ENCODE peak calls at places on chromosomes 13 and 19, in nine cellular contexts. One of them, this sample, is unnamed.

GRCh38 chr13:29935309-29935981 is 85.0 kb upstream of the UBL3 start:
- DNase-seq in fibroblast of villous mesenchyme: no peak
- DNase-seq in DMS53: no peak
- DNase-seq in NCI-H345: peak
- DNase-seq in EH: no peak
- DNase-seq in IMR-90: no peak
- DNase-seq in colonic mucosa: no peak
- DNase-seq in NCI-H460: no peak
- DNase-seq in mucosa of gallbladder: no peak
- DNase-seq in this sample: no peak

GRCh38 chr19:28051047-28051446 is 1161.9 kb downstream of the UQCRFS1 start:
- DNase-seq in fibroblast of villous mesenchyme: no peak
- DNase-seq in DMS53: no peak
- DNase-seq in NCI-H345: no peak
- DNase-seq in EH: no peak
- DNase-seq in IMR-90: no peak
- DNase-seq in colonic mucosa: no peak
- DNase-seq in NCI-H460: no peak
- DNase-seq in mucosa of gallbladder: no peak
- DNase-seq in this sample: no peak

GRCh38 chr19:41376998-41377365 is 649 bp downstream of the TMEM91 start:
- DNase-seq in fibroblast of villous mesenchyme: no peak
- DNase-seq in DMS53: peak
- DNase-seq in NCI-H345: no peak
- DNase-seq in EH: no peak
- DNase-seq in IMR-90: no peak
- DNase-seq in colonic mucosa: no peak
- DNase-seq in NCI-H460: no peak
- DNase-seq in mucosa of gallbladder: no peak
- DNase-seq in this sample: no peak

GRCh38 chr19:5355693-5356092 is 15.1 kb upstream of the PTPRS start:
- DNase-seq in fibroblast of villous mesenchyme: no peak
- DNase-seq in DMS53: no peak
- DNase-seq in NCI-H345: no peak
- DNase-seq in EH: no peak
- DNase-seq in IMR-90: no peak
- DNase-seq in colonic mucosa: no peak
- DNase-seq in NCI-H460: no peak
- DNase-seq in mucosa of gallbladder: no peak
- DNase-seq in this sample: no peak

GRCh38 chr13:34276764-34277163 is 458.8 kb downstream of the RFC3 start:
- DNase-seq in fibroblast of villous mesenchyme: no peak
- DNase-seq in DMS53: no peak
- DNase-seq in NCI-H345: no peak
- DNase-seq in EH: no peak
- DNase-seq in IMR-90: no peak
- DNase-seq in colonic mucosa: no peak
- DNase-seq in NCI-H460: no peak
- DNase-seq in mucosa of gallbladder: no peak
- DNase-seq in this sample: no peak

GRCh38 chr13:101611491-101612475 is 159.3 kb downstream of the ITGBL1 start:
- DNase-seq in fibroblast of villous mesenchyme: no peak
- DNase-seq in DMS53: no peak
- DNase-seq in NCI-H345: no peak
- DNase-seq in EH: peak
- DNase-seq in IMR-90: peak
- DNase-seq in colonic mucosa: no peak
- DNase-seq in NCI-H460: no peak
- DNase-seq in mucosa of gallbladder: no peak
- DNase-seq in this sample: no peak

GRCh38 chr13:31167490-31167889 is 5.8 kb upstream of the HSPH1 start:
- DNase-seq in fibroblast of villous mesenchyme: no peak
- DNase-seq in DMS53: peak
- DNase-seq in NCI-H345: no peak
- DNase-seq in EH: no peak
- DNase-seq in IMR-90: peak
- DNase-seq in colonic mucosa: no peak
- DNase-seq in NCI-H460: no peak
- DNase-seq in mucosa of gallbladder: no peak
- DNase-seq in this sample: no peak

GRCh38 chr19:6086081-6086858 is 24.0 kb downstream of the RFX2 start:
- DNase-seq in fibroblast of villous mesenchyme: no peak
- DNase-seq in DMS53: no peak
- DNase-seq in NCI-H345: no peak
- DNase-seq in EH: peak
- DNase-seq in IMR-90: peak
- DNase-seq in colonic mucosa: no peak
- DNase-seq in NCI-H460: no peak
- DNase-seq in mucosa of gallbladder: no peak
- DNase-seq in this sample: no peak

GRCh38 chr19:31023038-31023437 is 326.2 kb downstream of the TSHZ3 start:
- DNase-seq in fibroblast of villous mesenchyme: no peak
- DNase-seq in DMS53: no peak
- DNase-seq in NCI-H345: no peak
- DNase-seq in EH: no peak
- DNase-seq in IMR-90: no peak
- DNase-seq in colonic mucosa: no peak
- DNase-seq in NCI-H460: no peak
- DNase-seq in mucosa of gallbladder: no peak
- DNase-seq in this sample: no peak

GRCh38 chr13:90615767-90616166 is 731.7 kb upstream of the MIR17HG start:
- DNase-seq in fibroblast of villous mesenchyme: no peak
- DNase-seq in DMS53: no peak
- DNase-seq in NCI-H345: no peak
- DNase-seq in EH: no peak
- DNase-seq in IMR-90: no peak
- DNase-seq in colonic mucosa: no peak
- DNase-seq in NCI-H460: no peak
- DNase-seq in mucosa of gallbladder: no peak
- DNase-seq in this sample: no peak

GRCh38 chr13:38348890-38349289 is 761 bp upstream of the UFM1 start:
- DNase-seq in fibroblast of villous mesenchyme: peak
- DNase-seq in DMS53: peak
- DNase-seq in NCI-H345: peak
- DNase-seq in EH: peak
- DNase-seq in IMR-90: peak
- DNase-seq in colonic mucosa: peak
- DNase-seq in NCI-H460: no peak
- DNase-seq in mucosa of gallbladder: no peak
- DNase-seq in this sample: no peak

GRCh38 chr13:54536112-54536511 is 1507.5 kb downstream of the OLFM4 start:
- DNase-seq in fibroblast of villous mesenchyme: no peak
- DNase-seq in DMS53: peak
- DNase-seq in NCI-H345: no peak
- DNase-seq in EH: no peak
- DNase-seq in IMR-90: no peak
- DNase-seq in colonic mucosa: no peak
- DNase-seq in NCI-H460: peak
- DNase-seq in mucosa of gallbladder: no peak
- DNase-seq in this sample: no peak

GRCh38 chr19:55241935-55242464 is 13.4 kb upstream of the TMEM86B start:
- DNase-seq in fibroblast of villous mesenchyme: no peak
- DNase-seq in DMS53: no peak
- DNase-seq in NCI-H345: no peak
- DNase-seq in EH: no peak
- DNase-seq in IMR-90: no peak
- DNase-seq in colonic mucosa: no peak
- DNase-seq in NCI-H460: no peak
- DNase-seq in mucosa of gallbladder: no peak
- DNase-seq in this sample: no peak

GRCh38 chr19:39104104-39104708 is 20.0 kb downstream of the ACP7 start:
- DNase-seq in fibroblast of villous mesenchyme: no peak
- DNase-seq in DMS53: no peak
- DNase-seq in NCI-H345: no peak
- DNase-seq in EH: no peak
- DNase-seq in IMR-90: no peak
- DNase-seq in colonic mucosa: no peak
- DNase-seq in NCI-H460: no peak
- DNase-seq in mucosa of gallbladder: no peak
- DNase-seq in this sample: no peak

GRCh38 chr19:6232567-6232966 is 47.2 kb downstream of the MLLT1 start:
- DNase-seq in fibroblast of villous mesenchyme: peak
- DNase-seq in DMS53: no peak
- DNase-seq in NCI-H345: no peak
- DNase-seq in EH: peak
- DNase-seq in IMR-90: peak
- DNase-seq in colonic mucosa: no peak
- DNase-seq in NCI-H460: no peak
- DNase-seq in mucosa of gallbladder: no peak
- DNase-seq in this sample: no peak

GRCh38 chr19:11019824-11020223 is 59.0 kb downstream of the SMARCA4 start:
- DNase-seq in fibroblast of villous mesenchyme: no peak
- DNase-seq in DMS53: no peak
- DNase-seq in NCI-H345: no peak
- DNase-seq in EH: no peak
- DNase-seq in IMR-90: no peak
- DNase-seq in colonic mucosa: no peak
- DNase-seq in NCI-H460: no peak
- DNase-seq in mucosa of gallbladder: no peak
- DNase-seq in this sample: no peak

GRCh38 chr13:68390987-68391386 is 1160.9 kb upstream of the PCDH9 start:
- DNase-seq in fibroblast of villous mesenchyme: no peak
- DNase-seq in DMS53: no peak
- DNase-seq in NCI-H345: no peak
- DNase-seq in EH: no peak
- DNase-seq in IMR-90: no peak
- DNase-seq in colonic mucosa: no peak
- DNase-seq in NCI-H460: no peak
- DNase-seq in mucosa of gallbladder: no peak
- DNase-seq in this sample: no peak

GRCh38 chr13:30711375-30711774 is 24.0 kb upstream of the ALOX5AP start:
- DNase-seq in fibroblast of villous mesenchyme: peak
- DNase-seq in DMS53: no peak
- DNase-seq in NCI-H345: no peak
- DNase-seq in EH: peak
- DNase-seq in IMR-90: peak
- DNase-seq in colonic mucosa: no peak
- DNase-seq in NCI-H460: no peak
- DNase-seq in mucosa of gallbladder: no peak
- DNase-seq in this sample: no peak

GRCh38 chr13:51518847-51519246 is 65.4 kb upstream of the WDFY2 start:
- DNase-seq in fibroblast of villous mesenchyme: no peak
- DNase-seq in DMS53: peak
- DNase-seq in NCI-H345: no peak
- DNase-seq in EH: peak
- DNase-seq in IMR-90: peak
- DNase-seq in colonic mucosa: no peak
- DNase-seq in NCI-H460: no peak
- DNase-seq in mucosa of gallbladder: no peak
- DNase-seq in this sample: no peak

GRCh38 chr13:113023217-113023597 is 54.2 kb downstream of the MCF2L start:
- DNase-seq in fibroblast of villous mesenchyme: no peak
- DNase-seq in DMS53: no peak
- DNase-seq in NCI-H345: no peak
- DNase-seq in EH: no peak
- DNase-seq in IMR-90: no peak
- DNase-seq in colonic mucosa: no peak
- DNase-seq in NCI-H460: no peak
- DNase-seq in mucosa of gallbladder: no peak
- DNase-seq in this sample: no peak

GRCh38 chr19:5554828-5555227 is 12.9 kb downstream of the TINCR start:
- DNase-seq in fibroblast of villous mesenchyme: no peak
- DNase-seq in DMS53: no peak
- DNase-seq in NCI-H345: no peak
- DNase-seq in EH: no peak
- DNase-seq in IMR-90: no peak
- DNase-seq in colonic mucosa: no peak
- DNase-seq in NCI-H460: no peak
- DNase-seq in mucosa of gallbladder: no peak
- DNase-seq in this sample: no peak

GRCh38 chr19:33147538-33147937 is 15.6 kb downstream of the WDR88 start:
- DNase-seq in fibroblast of villous mesenchyme: no peak
- DNase-seq in DMS53: no peak
- DNase-seq in NCI-H345: no peak
- DNase-seq in EH: no peak
- DNase-seq in IMR-90: no peak
- DNase-seq in colonic mucosa: no peak
- DNase-seq in NCI-H460: no peak
- DNase-seq in mucosa of gallbladder: no peak
- DNase-seq in this sample: no peak

GRCh38 chr13:23986619-23987018 is 89.3 kb upstream of the C1QTNF9B start:
- DNase-seq in fibroblast of villous mesenchyme: peak
- DNase-seq in DMS53: no peak
- DNase-seq in NCI-H345: no peak
- DNase-seq in EH: peak
- DNase-seq in IMR-90: peak
- DNase-seq in colonic mucosa: no peak
- DNase-seq in NCI-H460: no peak
- DNase-seq in mucosa of gallbladder: peak
- DNase-seq in this sample: no peak

GRCh38 chr19:18470153-18470552 is 32.2 kb upstream of the ISYNA1 start:
- DNase-seq in fibroblast of villous mesenchyme: peak
- DNase-seq in DMS53: peak
- DNase-seq in NCI-H345: no peak
- DNase-seq in EH: no peak
- DNase-seq in IMR-90: no peak
- DNase-seq in colonic mucosa: no peak
- DNase-seq in NCI-H460: no peak
- DNase-seq in mucosa of gallbladder: no peak
- DNase-seq in this sample: no peak

GRCh38 chr19:43101950-43102349 is 19.4 kb upstream of the PSG2 start:
- DNase-seq in fibroblast of villous mesenchyme: no peak
- DNase-seq in DMS53: no peak
- DNase-seq in NCI-H345: no peak
- DNase-seq in EH: no peak
- DNase-seq in IMR-90: no peak
- DNase-seq in colonic mucosa: no peak
- DNase-seq in NCI-H460: no peak
- DNase-seq in mucosa of gallbladder: no peak
- DNase-seq in this sample: no peak

GRCh38 chr13:39025433-39025839 is 12.5 kb downstream of the PROSER1 start:
- DNase-seq in fibroblast of villous mesenchyme: no peak
- DNase-seq in DMS53: peak
- DNase-seq in NCI-H345: peak
- DNase-seq in EH: no peak
- DNase-seq in IMR-90: no peak
- DNase-seq in colonic mucosa: no peak
- DNase-seq in NCI-H460: no peak
- DNase-seq in mucosa of gallbladder: no peak
- DNase-seq in this sample: no peak

GRCh38 chr19:34067861-34068271 is 104.4 kb upstream of the LSM14A start:
- DNase-seq in fibroblast of villous mesenchyme: no peak
- DNase-seq in DMS53: no peak
- DNase-seq in NCI-H345: no peak
- DNase-seq in EH: peak
- DNase-seq in IMR-90: peak
- DNase-seq in colonic mucosa: no peak
- DNase-seq in NCI-H460: no peak
- DNase-seq in mucosa of gallbladder: no peak
- DNase-seq in this sample: no peak

GRCh38 chr13:54750521-54750920 is 1721.9 kb downstream of the OLFM4 start:
- DNase-seq in fibroblast of villous mesenchyme: no peak
- DNase-seq in DMS53: peak
- DNase-seq in NCI-H345: peak
- DNase-seq in EH: no peak
- DNase-seq in IMR-90: no peak
- DNase-seq in colonic mucosa: no peak
- DNase-seq in NCI-H460: no peak
- DNase-seq in mucosa of gallbladder: no peak
- DNase-seq in this sample: no peak

GRCh38 chr19:9178901-9179300 is at the start of gene OR7D2:
- DNase-seq in fibroblast of villous mesenchyme: no peak
- DNase-seq in DMS53: peak
- DNase-seq in NCI-H345: no peak
- DNase-seq in EH: no peak
- DNase-seq in IMR-90: peak
- DNase-seq in colonic mucosa: no peak
- DNase-seq in NCI-H460: no peak
- DNase-seq in mucosa of gallbladder: no peak
- DNase-seq in this sample: no peak

GRCh38 chr19:50420127-50420526 is 1.4 kb downstream of the SPIB start:
- DNase-seq in fibroblast of villous mesenchyme: no peak
- DNase-seq in DMS53: no peak
- DNase-seq in NCI-H345: no peak
- DNase-seq in EH: no peak
- DNase-seq in IMR-90: no peak
- DNase-seq in colonic mucosa: no peak
- DNase-seq in NCI-H460: no peak
- DNase-seq in mucosa of gallbladder: no peak
- DNase-seq in this sample: no peak

GRCh38 chr13:66139250-66139649 is 1090.9 kb downstream of the PCDH9 start:
- DNase-seq in fibroblast of villous mesenchyme: no peak
- DNase-seq in DMS53: peak
- DNase-seq in NCI-H345: no peak
- DNase-seq in EH: no peak
- DNase-seq in IMR-90: no peak
- DNase-seq in colonic mucosa: no peak
- DNase-seq in NCI-H460: no peak
- DNase-seq in mucosa of gallbladder: no peak
- DNase-seq in this sample: no peak